ENCODE peak calls at places on chromosomes 7 and 10, in five cellular contexts. F is CD8-positive, alpha-beta T cell; R is right lobe of liver; V is cardiac muscle cell; W is tibial artery. M is an unnamed sample.

GRCh38 chr10:22086730-22087364 is 83.3 kb upstream of the DNAJC1 start:
- DNase-seq in F (no peak), W (peak; percentile 87), V (peak; percentile 67), R (peak; percentile 85), M (peak; percentile 93)

GRCh38 chr10:86678999-86679792 is 10.9 kb downstream of the LDB3 start:
- DNase-seq in V (no peak), R (no peak), F (no peak), W (no peak), M (no peak)

GRCh38 chr10:100100651-100101525 is 19.2 kb upstream of the CPN1 start:
- DNase-seq in R (no peak), F (no peak), W (no peak), V (no peak), M (no peak)

GRCh38 chr10:84076047-84076388 is 63.3 kb upstream of the GHITM start:
- DNase-seq in V (no peak), F (no peak), W (no peak), R (no peak), M (peak; percentile 9)

GRCh38 chr10:126075009-126075408 is 178.6 kb downstream of the FANK1 start:
- DNase-seq in R (no peak), W (no peak), F (no peak), V (no peak), M (no peak)

GRCh38 chr7:8217200-8218068 is 44.5 kb downstream of the ICA1 start:
- DNase-seq in R (no peak), F (no peak), W (no peak), V (peak; percentile 83), M (no peak)

GRCh38 chr10:24333736-24334135 is 124.8 kb downstream of the KIAA1217 start:
- DNase-seq in R (no peak), F (no peak), W (no peak), V (no peak), M (no peak)

GRCh38 chr7:158237672-158238335 is 349.8 kb downstream of the PTPRN2 start:
- DNase-seq in V (no peak), R (no peak), W (no peak), F (no peak), M (no peak)

GRCh38 chr7:85103352-85103751 is 83.5 kb downstream of the SEMA3D start:
- DNase-seq in R (no peak), F (no peak), W (peak; percentile 70), V (no peak), M (peak; percentile 46)

GRCh38 chr10:132050191-132050590 is 15.6 kb upstream of the JAKMIP3 start:
- DNase-seq in F (no peak), W (no peak), V (no peak), R (no peak), M (no peak)

GRCh38 chr7:139618482-139619366 is 95.2 kb downstream of the CLEC2L start:
- DNase-seq in F (peak; percentile 60), W (no peak), V (peak; percentile 48), R (no peak), M (peak; percentile 52)

GRCh38 chr7:153682628-153683027 is 369.6 kb upstream of the DPP6 start:
- DNase-seq in W (no peak), R (no peak), F (no peak), V (no peak), M (peak; percentile 2)

GRCh38 chr7:115704884-115705283 is 325.7 kb downstream of the TFEC start:
- DNase-seq in V (no peak), R (no peak), W (no peak), F (no peak), M (no peak)

GRCh38 chr7:66265566-66265965 is 60.4 kb downstream of the TPST1 start:
- DNase-seq in R (no peak), F (no peak), W (no peak), V (peak; percentile 17), M (no peak)

GRCh38 chr10:63286754-63287264 is 153.7 kb downstream of the NRBF2 start:
- DNase-seq in V (no peak), W (no peak), R (no peak), F (no peak), M (no peak)

GRCh38 chr7:20440472-20441105 is 109.9 kb downstream of the ITGB8 start:
- DNase-seq in W (no peak), V (peak; percentile 30), R (no peak), F (no peak), M (peak; percentile 2)

GRCh38 chr10:95384011-95384704 is 93.4 kb upstream of the PDLIM1 start:
- DNase-seq in F (no peak), V (no peak), W (no peak), R (no peak), M (no peak)

GRCh38 chr7:75629042-75629441 is 109.7 kb downstream of the HIP1 start:
- DNase-seq in W (no peak), R (no peak), V (peak; percentile 35), F (no peak), M (peak; percentile 92)
- H3K4me3 ChIP-seq in W (no peak overlapping the region), R (no peak overlapping the region), V (no peak overlapping the region), F (no peak overlapping the region), M (no peak overlapping the region)

GRCh38 chr7:1466524-1467271 is 7.4 kb upstream of the MICALL2 start:
- DNase-seq in V (peak; percentile 86), W (peak; percentile 79), R (peak; percentile 77), F (no peak), M (peak; percentile 88)
- TF ChIP-seq CTCF in V (no peak), W (no peak), R (peak; percentile 37), F (no peak), M (no peak)

GRCh38 chr7:92785923-92786322 is 50.5 kb downstream of the CDK6 start:
- DNase-seq in F (no peak), W (no peak), V (no peak), R (no peak), M (peak; percentile 38)
- H3K4me1 ChIP-seq in F (no peaks in the 10 kb centered on the region), W (peaks cover 34% of the 10 kb centered on the region), V (peaks cover 13% of the 10 kb centered on the region), R (peaks cover 10% of the 10 kb centered on the region), M (peaks cover 22% of the 10 kb centered on the region)

GRCh38 chr10:89332718-89333281 is 5.0 kb downstream of the IFIT3 start:
- DNase-seq in F (no peak), V (no peak), R (no peak), W (no peak), M (no peak)
- H3K4me3 ChIP-seq in F (peak overlapping the region; percentile 22), V (no peak overlapping the region), R (peak overlapping the region; percentile 33), W (peak overlapping the region; percentile 48), M (peak overlapping the region; percentile 9)

DNA sequence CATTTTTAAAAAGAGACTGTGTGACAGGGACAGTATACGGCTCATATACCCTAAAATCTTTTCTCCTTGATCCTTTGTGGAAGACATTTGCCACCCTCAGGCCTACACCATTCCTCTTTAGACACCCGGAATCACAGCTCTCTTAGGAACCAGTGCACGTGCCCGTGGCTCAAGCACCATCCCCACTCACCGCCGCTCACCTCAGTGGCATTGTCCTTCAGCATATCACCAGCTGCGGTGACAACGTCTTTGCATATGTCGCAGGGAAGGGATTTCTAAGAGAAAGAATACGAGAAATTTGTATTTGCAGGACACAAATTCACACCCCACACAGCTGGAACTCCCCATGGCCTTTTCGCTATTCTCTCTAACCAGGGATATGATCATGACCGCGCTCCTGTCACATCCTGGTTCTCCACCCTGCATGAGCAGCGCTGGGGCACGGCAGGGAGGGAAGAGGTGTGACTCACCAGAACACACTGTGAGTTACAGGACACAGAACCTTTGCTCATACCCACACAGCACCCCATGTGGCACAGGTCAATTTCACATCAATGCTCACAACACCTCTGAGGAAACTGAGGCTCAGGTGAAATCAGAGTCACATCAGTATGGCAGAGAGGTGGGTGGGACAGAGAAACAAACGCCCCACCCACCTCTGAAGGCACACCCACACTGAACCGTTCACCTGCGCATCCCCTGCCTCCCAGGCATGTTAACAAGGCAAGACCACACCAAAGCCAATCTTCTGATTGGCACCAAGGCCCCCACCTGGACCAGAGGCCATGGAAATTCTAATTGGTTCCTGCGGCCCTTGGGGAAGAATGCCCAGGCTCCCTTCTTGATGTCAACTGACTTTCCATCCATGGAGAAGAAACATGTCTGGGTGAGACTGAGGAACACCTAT is 19.2 kb downstream of the PSAP start:
- DNase-seq in V (no peak), R (no peak), W (no peak), F (no peak), M (no peak)
- TF ChIP-seq CTCF in V (no peak), R (no peak), W (no peak), F (no peak), M (no peak)

GRCh38 chr10:109115179-109115578 is 808.1 kb downstream of the XPNPEP1 start:
- DNase-seq in F (no peak), V (no peak), W (no peak), R (no peak), M (no peak)

GRCh38 chr10:109114578-109114977 is 808.7 kb downstream of the XPNPEP1 start:
- DNase-seq in R (no peak), F (no peak), V (no peak), W (no peak), M (no peak)
- H3K4me1 ChIP-seq in R (no peaks in the 10 kb centered on the region), F (no peaks in the 10 kb centered on the region), V (no peaks in the 10 kb centered on the region), W (no peaks in the 10 kb centered on the region), M (no peaks in the 10 kb centered on the region)

DNA sequence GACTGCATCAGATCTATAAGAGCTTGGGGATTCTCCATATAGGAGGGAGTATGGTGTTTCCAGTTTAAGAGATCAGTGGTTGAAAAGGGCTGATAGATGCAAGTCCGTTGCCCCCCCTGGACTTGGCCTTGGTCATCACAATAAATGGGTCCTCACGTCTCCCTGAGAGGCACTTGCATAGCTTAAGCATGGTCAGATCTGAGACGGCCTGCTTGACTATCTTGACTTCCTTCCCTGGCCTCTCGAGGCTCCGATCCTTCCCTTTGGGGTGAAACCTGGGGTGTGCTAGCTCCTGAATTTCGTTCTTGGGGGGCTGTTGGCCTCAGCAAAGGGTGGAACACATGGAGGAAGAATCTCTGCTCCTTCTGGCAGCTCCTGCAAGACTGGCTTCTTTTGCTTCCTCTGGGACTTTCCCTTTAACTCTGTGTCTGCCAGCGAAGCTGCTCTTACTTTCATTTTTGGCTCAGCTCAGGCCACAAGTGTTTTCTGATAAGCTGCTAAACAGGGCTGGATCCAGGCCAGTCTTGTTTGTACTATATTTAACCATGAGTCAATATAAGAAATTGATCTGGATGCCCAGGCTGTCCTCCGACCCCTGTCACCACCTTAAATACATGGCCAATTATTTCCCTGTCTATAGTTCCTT is 11.2 kb upstream of the ZNF485 start:
- DNase-seq in V (no peak), F (no peak), R (no peak), W (no peak), M (no peak)
- H3K4me3 ChIP-seq in V (no peak overlapping the region), F (peak overlapping the region; percentile 26), R (no peak overlapping the region), W (no peak overlapping the region), M (no peak overlapping the region)